ENCODE peak calls at places on chromosomes 4 and X, in seven cellular contexts. E, G, S, L, O, Y and R are unnamed samples.

GRCh38 chr4:56656346-56656643 is 24.8 kb downstream of the HOPX start:
- DNase-seq in L (no peak), G (no peak), E (no peak), O (no peak), Y (no peak), S (no peak), R (peak)

GRCh38 chr4:16537926-16538325 is 311.7 kb upstream of the TAPT1 start:
- DNase-seq in E (no peak), L (no peak), S (no peak), O (no peak), Y (no peak), G (no peak), R (no peak)

GRCh38 chr4:78437608-78438088 is 113.9 kb upstream of the ANXA3 start:
- DNase-seq in O (no peak), L (no peak), S (no peak), Y (no peak), E (peak), G (no peak), R (no peak)

GRCh38 chrX:22135994-22136684 is 104.0 kb downstream of the PHEX start:
- DNase-seq in L (peak), Y (peak), O (no peak), S (no peak), G (no peak), E (peak), R (peak)

GRCh38 chrX:42384956-42385355 is 393.0 kb downstream of the PPP1R2C start:
- DNase-seq in Y (peak), O (no peak), S (no peak), E (peak), G (no peak), L (no peak), R (no peak)

GRCh38 chrX:98077440-98077839 is 1193.7 kb downstream of the RPA4 start:
- DNase-seq in S (no peak), E (no peak), G (no peak), L (no peak), Y (no peak), O (no peak), R (no peak)

GRCh38 chr4:7828011-7828720 is 111.5 kb downstream of the AFAP1 start:
- DNase-seq in G (peak), O (peak), S (no peak), E (peak), L (peak), Y (no peak), R (no peak)

GRCh38 chrX:65697915-65698796 is 30.7 kb downstream of the MSN start:
- DNase-seq in G (no peak), Y (no peak), L (no peak), E (no peak), O (peak), S (no peak), R (peak)

GRCh38 chrX:48466696-48467095 is 3.4 kb downstream of the SLC38A5 start:
- DNase-seq in G (no peak), Y (no peak), E (no peak), L (no peak), S (no peak), O (no peak), R (no peak)

GRCh38 chrX:88613338-88613737 is 133.7 kb upstream of the CPXCR1 start:
- DNase-seq in S (no peak), Y (no peak), L (peak), G (no peak), O (no peak), E (no peak), R (peak)

GRCh38 chrX:8738588-8739189 is 6.8 kb upstream of the ANOS1 start:
- DNase-seq in S (peak), O (no peak), E (no peak), L (peak), G (no peak), Y (peak), R (peak)

GRCh38 chr4:42397635-42398447 is 553 bp downstream of the SHISA3 start:
- DNase-seq in S (no peak), G (no peak), L (no peak), E (peak), Y (peak), O (peak), R (peak)

GRCh38 chrX:38868941-38869378 is 67.7 kb downstream of the MID1IP1 start:
- DNase-seq in O (no peak), G (no peak), S (no peak), Y (peak), E (peak), L (peak), R (no peak)

GRCh38 chr4:89439533-89439932 is 131.9 kb upstream of the GPRIN3 start:
- DNase-seq in L (no peak), G (no peak), O (no peak), E (no peak), Y (no peak), S (no peak), R (no peak)

GRCh38 chr4:89434364-89434988 is 126.9 kb upstream of the GPRIN3 start:
- DNase-seq in E (peak), Y (no peak), S (no peak), G (no peak), O (no peak), L (peak), R (no peak)

DNA sequence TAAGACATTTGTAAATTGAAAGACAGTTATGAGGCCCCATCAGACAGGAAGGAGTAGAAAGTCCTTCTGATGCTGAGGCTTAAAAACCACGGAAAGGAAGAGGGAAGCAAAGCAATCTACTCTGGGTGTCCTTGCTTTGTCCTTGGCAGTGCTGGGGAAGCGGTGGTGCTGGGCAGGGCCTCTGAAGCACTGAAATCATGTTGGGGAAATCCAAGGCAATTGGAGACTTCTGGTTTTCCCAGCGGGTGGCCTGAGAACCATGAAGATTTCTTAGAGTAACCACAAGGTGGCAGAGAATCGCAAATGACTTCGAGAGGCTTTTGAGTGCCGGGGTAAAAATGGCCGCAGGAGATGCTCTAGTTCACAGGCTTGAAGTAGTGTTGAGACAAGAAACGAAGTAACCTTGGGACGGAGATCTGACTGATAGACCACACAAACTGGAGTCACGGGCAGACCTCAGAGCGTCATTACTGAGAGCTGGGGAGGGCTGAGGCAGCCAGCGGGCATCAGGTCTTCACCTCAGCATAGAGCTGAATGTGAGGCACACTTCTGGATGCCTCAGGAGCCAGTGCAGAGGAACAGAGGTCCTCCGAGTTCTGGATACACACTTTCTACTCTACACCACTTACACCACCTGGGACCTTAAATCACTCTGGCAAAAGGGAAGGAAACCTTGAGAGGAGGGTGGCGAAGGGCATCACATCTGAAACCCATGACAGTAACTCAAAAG is 130.7 kb upstream of the GPRIN3 start:
- DNase-seq in S (no peak), L (peak), O (no peak), G (no peak), E (peak), Y (peak), R (no peak)
- TF ChIP-seq CTCF in S (no peak), L (peak), O (no peak), G (peak), E (peak), Y (no peak), R (peak)

GRCh38 chr4:36824682-36825081 is 419.9 kb upstream of the NWD2 start:
- DNase-seq in Y (no peak), O (no peak), E (no peak), L (no peak), S (no peak), G (no peak), R (no peak)
- TF ChIP-seq CTCF in Y (no peak), O (no peak), E (no peak), L (no peak), S (no peak), G (no peak), R (peak)

GRCh38 chr4:171650543-171650942 is 162.7 kb upstream of the GALNTL6 start:
- DNase-seq in O (no peak), E (no peak), S (no peak), G (no peak), Y (no peak), L (no peak), R (peak)
- TF ChIP-seq CTCF in O (no peak), E (no peak), S (no peak), G (no peak), Y (no peak), L (no peak), R (peak)

GRCh38 chr4:87497586-87497985 is 31.6 kb downstream of the SPARCL1 start:
- DNase-seq in S (no peak), Y (no peak), L (no peak), G (no peak), O (no peak), E (no peak), R (no peak)

GRCh38 chr4:87500107-87500462 is 29.1 kb downstream of the SPARCL1 start:
- DNase-seq in G (no peak), S (no peak), O (no peak), Y (no peak), E (no peak), L (no peak), R (no peak)

GRCh38 chr4:87499415-87500106 is 29.6 kb downstream of the SPARCL1 start:
- DNase-seq in S (no peak), E (no peak), O (no peak), Y (no peak), G (no peak), L (no peak), R (no peak)

GRCh38 chr4:87498446-87498900 is 30.7 kb downstream of the SPARCL1 start:
- DNase-seq in O (no peak), Y (no peak), S (no peak), L (peak), G (peak), E (no peak), R (no peak)

DNA sequence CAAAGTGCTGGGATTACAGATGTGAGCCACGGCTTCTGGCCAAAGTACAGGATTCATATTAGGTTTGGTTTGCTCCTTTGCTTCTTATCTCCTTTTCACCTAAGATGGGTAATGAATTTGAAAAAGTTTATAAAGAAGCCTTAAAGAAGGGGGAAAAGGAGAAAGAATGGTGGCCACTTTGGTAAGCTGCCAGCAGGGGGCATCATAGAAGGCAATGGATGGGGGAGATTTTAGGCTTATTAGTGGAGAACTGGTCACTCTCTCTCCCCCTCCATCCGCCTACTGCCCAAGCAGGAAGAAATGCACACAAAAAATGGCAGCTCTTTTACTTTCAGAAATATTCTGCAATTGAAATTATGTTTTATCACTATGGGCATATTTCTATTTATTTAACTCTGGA is 32.0 kb downstream of the SPARCL1 start:
- DNase-seq in E (no peak), G (no peak), O (no peak), Y (no peak), S (no peak), L (peak), R (peak)
- TF ChIP-seq CTCF in E (peak), G (peak), O (peak), Y (no peak), S (peak), L (peak), R (peak)